ENCODE peak calls at places on chromosomes 2 and 18, in four cellular contexts. One of them, this sample, is unnamed.
A peak's percentile ranks its signal among the peaks of the same experiment; 100 is the strongest.

GRCh38 chr2:80238692-80239469 is 65.7 kb downstream of the LRRTM1 start:
- DNase-seq in CD8-positive, alpha-beta T cell: no peak
- DNase-seq in T1000: no peak
- DNase-seq in SK-MEL-5: peak; percentile 70
- DNase-seq in this sample: no peak

GRCh38 chr2:112493858-112494648 is 12.1 kb downstream of the TTL start:
- DNase-seq in CD8-positive, alpha-beta T cell: no peak
- DNase-seq in T1000: peak; percentile 22
- DNase-seq in SK-MEL-5: peak; percentile 26
- DNase-seq in this sample: no peak

GRCh38 chr18:5630057-5630765 is 86.4 kb upstream of the EPB41L3 start:
- DNase-seq in CD8-positive, alpha-beta T cell: no peak
- DNase-seq in T1000: no peak
- DNase-seq in SK-MEL-5: peak; percentile 68
- DNase-seq in this sample: no peak

GRCh38 chr2:199928226-199928625 is 17.1 kb downstream of the C2orf69 start:
- DNase-seq in CD8-positive, alpha-beta T cell: no peak
- DNase-seq in T1000: no peak
- DNase-seq in SK-MEL-5: no peak
- DNase-seq in this sample: no peak

GRCh38 chr18:69968073-69968472 is 20.4 kb upstream of the CD226 start:
- DNase-seq in CD8-positive, alpha-beta T cell: peak; percentile 70
- DNase-seq in T1000: no peak
- DNase-seq in SK-MEL-5: no peak
- DNase-seq in this sample: no peak

GRCh38 chr18:25953111-25953510 is 137.3 kb downstream of the SS18 start:
- DNase-seq in CD8-positive, alpha-beta T cell: no peak
- DNase-seq in T1000: no peak
- DNase-seq in SK-MEL-5: no peak
- DNase-seq in this sample: no peak

GRCh38 chr18:58058720-58059119 is 14.7 kb downstream of the NEDD4L start:
- DNase-seq in CD8-positive, alpha-beta T cell: no peak
- DNase-seq in T1000: no peak
- DNase-seq in SK-MEL-5: no peak
- DNase-seq in this sample: no peak

GRCh38 chr2:31533036-31533435 is 47.7 kb downstream of the SRD5A2 start:
- DNase-seq in CD8-positive, alpha-beta T cell: no peak
- DNase-seq in T1000: no peak
- DNase-seq in SK-MEL-5: no peak
- DNase-seq in this sample: no peak

GRCh38 chr2:99150691-99151090 is 4.1 kb downstream of the TSGA10 start:
- DNase-seq in CD8-positive, alpha-beta T cell: no peak
- DNase-seq in T1000: no peak
- DNase-seq in SK-MEL-5: no peak
- DNase-seq in this sample: no peak

GRCh38 chr18:58579561-58580047 is 49.3 kb downstream of the ALPK2 start:
- DNase-seq in CD8-positive, alpha-beta T cell: no peak
- DNase-seq in T1000: peak; percentile 50
- DNase-seq in SK-MEL-5: no peak
- DNase-seq in this sample: no peak

GRCh38 chr2:105287692-105288091 is 41.8 kb downstream of the TGFBRAP1 start:
- DNase-seq in CD8-positive, alpha-beta T cell: no peak
- DNase-seq in T1000: no peak
- DNase-seq in SK-MEL-5: peak; percentile 68
- DNase-seq in this sample: no peak

GRCh38 chr2:18626256-18626668 is 36.9 kb upstream of the NT5C1B start:
- DNase-seq in CD8-positive, alpha-beta T cell: no peak
- DNase-seq in T1000: no peak
- DNase-seq in SK-MEL-5: no peak
- DNase-seq in this sample: no peak

GRCh38 chr2:42908538-42909200 is 116.3 kb upstream of the HAAO start:
- DNase-seq in CD8-positive, alpha-beta T cell: no peak
- DNase-seq in T1000: no peak
- DNase-seq in SK-MEL-5: no peak
- DNase-seq in this sample: no peak

GRCh38 chr2:58571181-58571852 is 330.2 kb upstream of the FANCL start:
- DNase-seq in CD8-positive, alpha-beta T cell: no peak
- DNase-seq in T1000: peak; percentile 16
- DNase-seq in SK-MEL-5: peak; percentile 87
- DNase-seq in this sample: no peak

GRCh38 chr18:6820314-6820713 is 90.8 kb downstream of the ARHGAP28 start:
- DNase-seq in CD8-positive, alpha-beta T cell: no peak
- DNase-seq in T1000: no peak
- DNase-seq in SK-MEL-5: no peak
- DNase-seq in this sample: no peak

GRCh38 chr2:189641565-189641964 is 19.7 kb upstream of the ASNSD1 start:
- DNase-seq in CD8-positive, alpha-beta T cell: no peak
- DNase-seq in T1000: no peak
- DNase-seq in SK-MEL-5: no peak
- DNase-seq in this sample: no peak

This sample was measured in CD4-positive, alpha-beta T cell.